ENCODE peak calls at places on chromosomes 5 and 9, in four cellular contexts. A is HepG2, N is H1, M is K562. U is an unnamed sample.

GRCh38 chr5:134072471-134073220 is 41.8 kb upstream of the TCF7 start:
- DNase-seq in A (no peak), M (no peak), N (no peak), U (no peak)

GRCh38 chr5:157554180-157555030 is 21.2 kb downstream of the ADAM19 start:
- DNase-seq in M (no peak), A (no peak), N (no peak), U (no peak)

GRCh38 chr5:52767766-52768480 is 19.8 kb upstream of the ITGA1 start:
- DNase-seq in A (no peak), N (no peak), M (no peak), U (no peak)

GRCh38 chr5:2538169-2538568 is 213.3 kb downstream of the IRX2 start:
- DNase-seq in N (no peak), M (no peak), A (no peak), U (peak)

GRCh38 chr9:108397286-108397685 is 458.5 kb downstream of the ACTL7B start:
- DNase-seq in N (no peak), M (no peak), A (no peak), U (no peak)

GRCh38 chr5:127311349-127311748 is 20.8 kb downstream of the MEGF10 start:
- DNase-seq in M (no peak), A (no peak), N (no peak), U (no peak)

GRCh38 chr5:154198611-154199230 is 8.2 kb downstream of the GALNT10 start:
- DNase-seq in M (no peak), A (peak), N (no peak), U (no peak)

GRCh38 chr5:98096155-98096554 is 677.3 kb upstream of the RGMB start:
- DNase-seq in M (no peak), N (no peak), A (no peak), U (no peak)

GRCh38 chr5:68419637-68420452 is 204.3 kb downstream of the PIK3R1 start:
- DNase-seq in N (no peak), A (no peak), M (peak), U (no peak)

GRCh38 chr9:136886610-136887597 is 588 bp downstream of the TRAF2 start:
- DNase-seq in A (no peak), M (peak), N (no peak), U (peak)

GRCh38 chr5:139956342-139956741 is 86.8 kb downstream of the NRG2 start:
- DNase-seq in N (no peak), M (no peak), A (no peak), U (no peak)

GRCh38 chr5:122053181-122054109 is 24.6 kb downstream of the LOX start:
- DNase-seq in N (no peak), M (no peak), A (no peak), U (no peak)

GRCh38 chr9:117412841-117413240 is 2.0 kb downstream of the ASTN2 start:
- DNase-seq in N (no peak), M (no peak), A (no peak), U (no peak)

GRCh38 chr5:135739383-135739961 is 95.0 kb upstream of the SLC25A48 start:
- DNase-seq in A (no peak), M (no peak), N (no peak), U (no peak)

GRCh38 chr5:139747583-139748504 is 47.8 kb upstream of the PSD2 start:
- DNase-seq in M (peak), N (no peak), A (no peak), U (peak)

GRCh38 chr5:134437340-134438267 is 25.9 kb upstream of the CDKN2AIPNL start:
- DNase-seq in A (no peak), N (no peak), M (peak), U (no peak)

GRCh38 chr9:110356639-110357038 is 19.0 kb upstream of the TXNDC8 start:
- DNase-seq in M (no peak), A (no peak), N (no peak), U (no peak)

GRCh38 chr5:143062379-143062778 is 292.2 kb downstream of the ARHGAP26 start:
- DNase-seq in A (no peak), M (no peak), N (no peak), U (no peak)

GRCh38 chr5:43683884-43684471 is 81.0 kb downstream of the NNT start:
- DNase-seq in N (no peak), M (no peak), A (no peak), U (no peak)

GRCh38 chr5:142078251-142078650 is 30.3 kb upstream of the NDFIP1 start:
- DNase-seq in N (no peak), A (no peak), M (no peak), U (no peak)

GRCh38 chr9:93663877-93664548 is 87.6 kb downstream of the PHF2 start:
- DNase-seq in M (no peak), A (no peak), N (no peak), U (peak)

GRCh38 chr5:9861664-9862256 is 231.6 kb upstream of the TAS2R1 start:
- DNase-seq in M (no peak), A (no peak), N (no peak), U (no peak)

GRCh38 chr5:155480731-155481131 is 467.2 kb downstream of the KIF4B start:
- DNase-seq in A (no peak), M (no peak), N (no peak), U (no peak)

GRCh38 chr5:1931590-1932138 is 48.9 kb upstream of the IRX4 start:
- DNase-seq in N (no peak), M (no peak), A (no peak), U (peak)

GRCh38 chr5:61881821-61882220 is 424.2 kb upstream of the KIF2A start:
- DNase-seq in N (no peak), M (no peak), A (no peak), U (no peak)

GRCh38 chr9:95499847-95500246 is 16.9 kb downstream of the PTCH1 start:
- DNase-seq in M (no peak), A (peak), N (no peak), U (no peak)

GRCh38 chr5:130112246-130112645 is 208.0 kb downstream of the CHSY3 start:
- DNase-seq in A (no peak), M (no peak), N (no peak), U (no peak)

GRCh38 chr5:181170996-181171395 is 23.6 kb downstream of the OR2V2 start:
- DNase-seq in N (no peak), M (no peak), A (no peak), U (no peak)
- TF ChIP-seq ATF2 in N (no peak), M (no peak), A (no peak), U (no peak)

GRCh38 chr9:126589349-126589748 is 24.4 kb upstream of the LMX1B start:
- DNase-seq in N (no peak), A (no peak), M (no peak), U (no peak)

GRCh38 chr9:126591922-126592321 is 21.8 kb upstream of the LMX1B start:
- DNase-seq in A (no peak), M (no peak), N (no peak), U (no peak)

GRCh38 chr9:126588491-126589168 is 25.1 kb upstream of the LMX1B start:
- DNase-seq in M (no peak), N (no peak), A (no peak), U (no peak)

GRCh38 chr9:126592461-126592860 is 21.3 kb upstream of the LMX1B start:
- DNase-seq in M (no peak), A (no peak), N (no peak), U (no peak)

GRCh38 chr9:126591083-126591482 is 22.6 kb upstream of the LMX1B start:
- DNase-seq in N (no peak), A (no peak), M (peak), U (no peak)
- TF ChIP-seq ATF2 in N (no peak), A (no peak), M (no peak), U (no peak)

GRCh38 chr5:38420246-38420645 is 136.2 kb downstream of the LIFR start:
- DNase-seq in N (no peak), A (no peak), M (no peak), U (no peak)

GRCh38 chr5:38422622-38423021 is 133.8 kb downstream of the LIFR start:
- DNase-seq in N (no peak), A (no peak), M (no peak), U (no peak)

GRCh38 chr5:38417658-38418017 is 138.8 kb downstream of the LIFR start:
- DNase-seq in A (no peak), M (no peak), N (no peak), U (no peak)

GRCh38 chr5:38423536-38424178 is 132.8 kb downstream of the LIFR start:
- DNase-seq in M (no peak), N (no peak), A (no peak), U (no peak)

DNA sequence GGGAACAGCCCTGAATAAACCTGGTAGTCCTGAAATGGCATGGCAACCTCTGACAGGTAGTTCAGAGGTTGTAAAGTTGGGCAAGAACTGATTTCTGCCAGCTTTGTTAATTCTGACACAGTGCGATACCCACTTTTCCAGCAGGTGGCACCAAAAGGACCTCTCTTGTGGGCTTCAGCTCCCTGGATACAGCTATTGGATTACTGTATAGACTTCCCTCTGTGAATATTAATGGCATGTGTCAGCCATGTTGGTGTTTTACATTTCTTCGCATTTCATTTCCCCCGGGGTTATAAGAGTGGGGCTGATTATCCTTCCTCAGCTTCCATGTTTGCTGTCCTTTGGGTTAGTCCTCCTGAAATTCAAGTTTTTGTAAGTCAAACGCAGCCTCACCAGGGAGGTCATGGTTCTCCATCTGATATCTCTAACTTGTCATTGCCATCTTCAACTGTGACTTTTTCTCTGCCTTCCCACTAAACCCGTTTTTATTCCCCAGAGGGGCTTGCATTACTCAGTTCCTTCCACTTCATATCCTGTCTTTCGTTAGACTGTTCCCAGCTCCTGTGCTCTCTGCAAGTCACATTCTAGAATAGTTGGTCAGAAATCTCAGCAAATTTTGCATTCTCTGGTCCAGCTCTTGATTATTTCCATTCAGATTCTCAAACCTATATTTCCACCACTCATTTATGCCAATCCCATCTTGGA is 135.6 kb downstream of the LIFR start:
- DNase-seq in A (peak), N (no peak), M (peak), U (peak)
- TF ChIP-seq ATF2 in A (no peak), N (no peak), M (no peak), U (no peak)

GRCh38 chr5:65647941-65648340 is 23.1 kb downstream of the SHLD3 start:
- DNase-seq in M (no peak), A (no peak), N (peak), U (no peak)

GRCh38 chr5:65654713-65655112 is 29.9 kb downstream of the SHLD3 start:
- DNase-seq in M (no peak), N (no peak), A (no peak), U (no peak)

GRCh38 chr5:65646938-65647337 is 22.1 kb downstream of the SHLD3 start:
- DNase-seq in A (no peak), M (no peak), N (no peak), U (no peak)

DNA sequence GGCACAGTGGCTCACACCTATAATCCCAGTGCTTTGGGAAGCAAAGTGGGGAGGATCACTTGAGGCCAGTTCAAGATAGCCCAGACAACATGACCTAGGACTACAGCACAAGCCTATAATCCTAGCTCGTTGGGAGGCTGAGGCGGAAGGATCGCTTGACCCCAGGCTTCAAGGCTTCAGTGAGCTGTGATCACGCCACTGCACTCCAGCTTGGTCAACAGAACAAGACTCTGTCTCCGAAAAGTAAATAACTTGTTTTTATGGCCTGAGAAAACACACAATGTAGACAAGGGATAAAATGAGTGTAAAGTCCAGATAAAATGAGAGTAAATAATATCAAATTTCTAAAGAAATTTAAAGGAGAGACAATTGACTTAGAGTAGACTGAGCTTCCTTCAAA is 26.3 kb downstream of the SHLD3 start:
- DNase-seq in N (no peak), A (peak), M (no peak), U (no peak)
- TF ChIP-seq ATF2 in N (no peak), A (peak), M (no peak), U (no peak)